ENCODE peak calls at places on chromosome 18, in nine cellular contexts. J is Caki2; C is natural killer cell treated with Interleukin-12 subunit alpha and Interleukin-12 subunit beta and Interleukin-15 and Interleukin-18, amount 100 ng/mL, for 72 hours; R is stimulated activated CD8-positive, alpha-beta memory T cell treated with anti-CD3 and anti-CD28 coated beads, Interleukin-4, amount 100 ng/mL, for 1 hour; G is OCI-M1; F is anterior cingulate cortex; H is GM10248; I is aorta; K is HuH-7.5. M is an unnamed sample.

GRCh38 chr18:42290318-42291307 is 335.6 kb downstream of the PIK3C3 start:
- DNase-seq in G (no peak), K (no peak), H (no peak), C (no peak), F (no peak), J (no peak), I (no peak), R (no peak), M (no peak)

GRCh38 chr18:55334875-55335274 is 253.1 kb downstream of the TCF4 start:
- DNase-seq in F (peak; percentile 21), G (no peak), I (no peak), C (no peak), K (no peak), R (no peak), J (no peak), H (no peak), M (peak; percentile 61)

GRCh38 chr18:26003817-26004216 is 86.6 kb downstream of the SS18 start:
- DNase-seq in I (no peak), H (no peak), F (no peak), J (no peak), G (no peak), R (no peak), C (no peak), K (no peak), M (no peak)

GRCh38 chr18:11147962-11148654 is 1.3 kb downstream of the PIEZO2 start:
- DNase-seq in C (no peak), F (no peak), R (no peak), I (no peak), J (no peak), G (no peak), H (no peak), K (no peak), M (no peak)

GRCh38 chr18:12837747-12838146 is 46.3 kb downstream of the PTPN2 start:
- DNase-seq in F (no peak), R (no peak), J (no peak), H (no peak), G (peak; percentile 70), C (no peak), I (no peak), K (no peak), M (no peak)

GRCh38 chr18:58865009-58865345 is 300 bp downstream of the ZNF532 start:
- DNase-seq in F (no peak), R (no peak), K (no peak), G (no peak), I (no peak), J (no peak), H (no peak), C (no peak), M (no peak)

GRCh38 chr18:11672846-11673454 is 16.1 kb upstream of the GNAL start:
- DNase-seq in G (no peak), C (no peak), J (no peak), I (no peak), K (no peak), F (no peak), H (no peak), R (no peak), M (no peak)

GRCh38 chr18:59286341-59286740 is 13.1 kb upstream of the RAX start:
- DNase-seq in K (no peak), R (no peak), F (no peak), C (no peak), G (no peak), J (no peak), I (no peak), H (no peak), M (no peak)

GRCh38 chr18:70491734-70492348 is 203.0 kb downstream of the SOCS6 start:
- DNase-seq in J (peak; percentile 7), I (no peak), K (peak; percentile 10), R (peak; percentile 3), F (peak; percentile 7), G (peak; percentile 84), C (peak; percentile 65), H (peak; percentile 41), M (peak; percentile 16)

GRCh38 chr18:78558101-78558810 is 421.4 kb upstream of the SALL3 start:
- DNase-seq in R (no peak), I (peak; percentile 61), G (no peak), F (no peak), J (no peak), H (no peak), K (no peak), C (no peak), M (no peak)

GRCh38 chr18:5895300-5895885 is at the start of gene TMEM200C:
- DNase-seq in I (no peak), R (no peak), F (no peak), K (no peak), J (no peak), H (peak; percentile 70), G (no peak), C (no peak), M (no peak)

GRCh38 chr18:36374262-36374661 is 76.7 kb downstream of the FHOD3 start:
- DNase-seq in F (no peak), K (no peak), G (no peak), R (no peak), C (no peak), J (no peak), I (no peak), H (no peak), M (no peak)

M was measured in gastrocnemius medialis.